ENCODE peak calls at places on chromosomes 13 and 19, in ten cellular contexts. I is Peyer's patch, T is A549, Y is IMR-90, S is fibroblast of pulmonary artery, G is cardiac muscle cell, N is tibial artery, H is endothelial cell, Q is choroid plexus epithelial cell, Z is progenitor cell of endocrine pancreas. R is an unnamed sample.

GRCh38 chr19:13825489-13826475 is 30.5 kb downstream of the ZSWIM4 start:
- DNase-seq in N (no peak), Y (no peak), I (peak), Z (no peak), T (no peak), G (peak), S (no peak), Q (no peak), H (no peak), R (no peak)

GRCh38 chr19:39506944-39507714 is 7.8 kb upstream of the SELENOV start:
- DNase-seq in H (peak), G (peak), Y (peak), Q (peak), T (peak), Z (peak), I (no peak), S (peak), N (no peak), R (peak)

GRCh38 chr13:106594986-106595385 is 27.0 kb upstream of the ARGLU1 start:
- DNase-seq in Z (no peak), S (no peak), Q (peak), T (no peak), N (no peak), G (no peak), H (no peak), Y (no peak), I (no peak), R (no peak)

GRCh38 chr13:20489185-20489820 is 36.4 kb downstream of the CRYL1 start:
- DNase-seq in N (peak), H (no peak), Q (peak), T (no peak), Y (peak), Z (no peak), G (no peak), S (no peak), I (peak), R (no peak)

GRCh38 chr13:36530050-36530789 is 97.9 kb downstream of the CCNA1 start:
- DNase-seq in S (peak), N (no peak), H (no peak), I (no peak), Q (peak), Z (no peak), T (no peak), G (no peak), Y (no peak), R (no peak)

GRCh38 chr19:9863759-9864158 is 28.6 kb downstream of the PIN1 start:
- DNase-seq in T (no peak), G (no peak), H (no peak), N (no peak), Q (no peak), S (no peak), Y (no peak), I (no peak), Z (no peak), R (no peak)

GRCh38 chr13:80783926-80784325 is 443.0 kb upstream of the SPRY2 start:
- DNase-seq in S (peak), G (no peak), T (no peak), Q (peak), H (no peak), N (no peak), Z (no peak), I (no peak), Y (no peak), R (no peak)

GRCh38 chr13:110047511-110047910 is 259.4 kb downstream of the COL4A1 start:
- DNase-seq in G (peak), Z (no peak), T (no peak), N (peak), S (peak), H (peak), I (no peak), Y (peak), Q (peak), R (no peak)

GRCh38 chr19:35715981-35716734 is 1.6 kb upstream of the KMT2B start:
- DNase-seq in G (peak), I (no peak), Q (peak), H (peak), Z (peak), S (peak), T (peak), N (peak), Y (peak), R (no peak)

GRCh38 chr13:105665284-105665683 is 870.2 kb downstream of the EFNB2 start:
- DNase-seq in Z (no peak), H (no peak), Q (peak), S (no peak), I (no peak), T (no peak), Y (peak), G (no peak), N (no peak), R (no peak)

GRCh38 chr19:48513289-48514122 is 1.9 kb upstream of the LMTK3 start:
- DNase-seq in Z (peak), T (peak), N (peak), Q (peak), H (peak), G (peak), Y (peak), I (peak), S (peak), R (peak)

GRCh38 chr13:23866420-23867026 is 22.7 kb downstream of the MIPEP start:
- DNase-seq in I (no peak), Y (peak), S (no peak), H (no peak), G (no peak), T (no peak), Z (no peak), N (no peak), Q (no peak), R (no peak)

GRCh38 chr13:30837227-30838159 is 68.6 kb upstream of the MEDAG start:
- DNase-seq in T (no peak), H (no peak), I (no peak), Q (no peak), Y (no peak), Z (no peak), S (no peak), G (no peak), N (no peak), R (no peak)

GRCh38 chr13:79937311-79938243 is 403.3 kb downstream of the SPRY2 start:
- DNase-seq in Z (no peak), H (no peak), I (no peak), N (no peak), Q (no peak), S (no peak), Y (no peak), G (no peak), T (no peak), R (no peak)

GRCh38 chr13:41456768-41457588 is at the start of gene RGCC:
- DNase-seq in S (peak), Y (peak), I (peak), H (peak), Q (peak), N (peak), T (peak), Z (peak), G (peak), R (peak)

GRCh38 chr19:31264379-31264778 is 84.9 kb downstream of the TSHZ3 start:
- DNase-seq in S (no peak), G (no peak), Y (no peak), I (no peak), Z (no peak), N (peak), Q (no peak), H (no peak), T (no peak), R (no peak)

GRCh38 chr13:85313761-85314503 is 485.3 kb downstream of the SLITRK6 start:
- DNase-seq in Q (peak), I (no peak), G (no peak), N (no peak), H (no peak), Y (peak), S (no peak), T (peak), Z (no peak), R (no peak)

GRCh38 chr19:45117167-45117594 is 24.2 kb downstream of the PPP1R37 start:
- DNase-seq in S (no peak), I (peak), Q (peak), Y (peak), N (no peak), T (no peak), H (no peak), G (peak), Z (no peak), R (no peak)

GRCh38 chr19:16001481-16002312 is 52.9 kb downstream of the OR10H4 start:
- DNase-seq in G (no peak), Q (peak), T (no peak), I (no peak), Z (no peak), S (peak), H (no peak), N (no peak), Y (peak), R (no peak)

GRCh38 chr19:42468273-42468796 is 25.6 kb upstream of the CXCL17 start:
- DNase-seq in G (no peak), S (peak), I (peak), Q (peak), Z (no peak), H (no peak), Y (peak), N (no peak), T (no peak), R (no peak)

GRCh38 chr13:50127726-50128291 is 112.6 kb downstream of the KCNRG start:
- DNase-seq in Q (peak), S (no peak), G (peak), Y (no peak), H (peak), N (no peak), Z (no peak), T (no peak), I (no peak), R (peak)

GRCh38 chr13:43572601-43573360 is 214.0 kb downstream of the ENOX1 start:
- DNase-seq in Q (no peak), G (no peak), T (no peak), H (no peak), I (no peak), N (no peak), Z (no peak), S (peak), Y (peak), R (no peak)

GRCh38 chr13:51267581-51267980 is 45.4 kb downstream of the FAM124A start:
- DNase-seq in Y (no peak), Q (peak), G (peak), T (no peak), N (no peak), S (peak), Z (no peak), H (no peak), I (no peak), R (no peak)

GRCh38 chr13:96020155-96020575 is 33.0 kb downstream of the UGGT2 start:
- DNase-seq in G (peak), S (peak), N (no peak), H (peak), Y (peak), I (peak), Z (no peak), Q (peak), T (peak), R (peak)

GRCh38 chr19:28581468-28581770 is 631.5 kb downstream of the UQCRFS1 start:
- DNase-seq in Z (no peak), N (no peak), H (no peak), S (no peak), Y (no peak), Q (no peak), I (no peak), T (no peak), G (no peak), R (no peak)

GRCh38 chr13:50527612-50528509 is 315.6 kb downstream of the DLEU7 start:
- DNase-seq in G (no peak), H (no peak), T (no peak), I (no peak), S (no peak), Y (no peak), N (no peak), Z (no peak), Q (no peak), R (no peak)

GRCh38 chr19:34365463-34366401 is 736 bp downstream of the GPI start:
- DNase-seq in G (peak), Y (peak), S (peak), T (no peak), N (peak), Z (no peak), I (peak), Q (peak), H (peak), R (peak)

GRCh38 chr19:23867895-23868294 is 46.8 kb upstream of the ZNF726 start:
- DNase-seq in H (no peak), Y (no peak), Q (peak), N (no peak), S (no peak), I (no peak), T (no peak), G (no peak), Z (no peak), R (no peak)

GRCh38 chr13:95896302-95896701 is 156.9 kb downstream of the UGGT2 start:
- DNase-seq in Q (peak), Y (peak), N (no peak), T (no peak), I (no peak), G (no peak), Z (no peak), S (peak), H (no peak), R (no peak)

GRCh38 chr13:96650301-96650886 is 343.9 kb downstream of the OXGR1 start:
- DNase-seq in G (no peak), Y (no peak), S (peak), Z (no peak), H (no peak), Q (peak), T (no peak), N (no peak), I (no peak), R (no peak)

GRCh38 chr13:32403108-32403507 is 24.8 kb downstream of the N4BP2L1 start:
- DNase-seq in N (no peak), H (no peak), Q (no peak), T (no peak), Z (no peak), Y (no peak), G (no peak), S (no peak), I (no peak), R (no peak)

GRCh38 chr19:29248332-29248844 is 35.4 kb upstream of the UQCRFS1 start:
- DNase-seq in I (no peak), S (no peak), N (no peak), G (no peak), T (no peak), Q (no peak), H (no peak), Z (no peak), Y (no peak), R (no peak)

GRCh38 chr19:16018106-16018755 is 58.1 kb upstream of the TPM4 start:
- DNase-seq in G (no peak), Y (no peak), T (no peak), Z (no peak), S (no peak), H (no peak), I (peak), Q (no peak), N (no peak), R (no peak)

GRCh38 chr13:80339841-80340642 is 884 bp downstream of the SPRY2 start:
- DNase-seq in N (peak), Q (peak), Z (peak), T (no peak), Y (peak), I (peak), G (peak), S (peak), H (peak), R (peak)

GRCh38 chr13:99961634-99962033 is 9.9 kb downstream of the ZIC5 start:
- DNase-seq in Y (no peak), Q (no peak), G (no peak), T (no peak), Z (no peak), H (no peak), N (no peak), S (no peak), I (no peak), R (no peak)
- TF ChIP-seq CTCF in Y (no peak), Q (no peak), G (no peak), T (no peak), Z (no peak), H (no peak), N (no peak), S (no peak), I (no peak), R (no peak)

GRCh38 chr13:94896238-94896637 is 183.9 kb upstream of the SOX21 start:
- DNase-seq in N (no peak), H (no peak), G (no peak), Y (no peak), Z (no peak), S (no peak), I (no peak), Q (no peak), T (no peak), R (no peak)
- TF ChIP-seq CTCF in N (no peak), H (no peak), G (no peak), Y (no peak), Z (no peak), S (no peak), I (no peak), Q (no peak), T (no peak), R (no peak)

GRCh38 chr19:11089254-11090013 is at the start of gene LDLR:
- DNase-seq in Q (peak), Y (peak), G (peak), N (peak), T (peak), I (peak), H (peak), Z (peak), S (peak), R (peak)
- TF ChIP-seq CTCF in Q (no peak), Y (no peak), G (no peak), N (no peak), T (no peak), I (no peak), H (no peak), Z (no peak), S (no peak), R (no peak)

GRCh38 chr19:19406878-19407639 is 1.6 kb downstream of the GATAD2A start:
- DNase-seq in H (peak), S (peak), Y (peak), Z (no peak), N (no peak), T (no peak), Q (peak), G (no peak), I (peak), R (no peak)
- TF ChIP-seq CTCF in H (no peak), S (peak), Y (peak), Z (no peak), N (peak), T (peak), Q (peak), G (peak), I (peak), R (no peak)

R was measured in neural crest cell.